ENCODE peak calls at places on chromosomes 5 and 9, in five cellular contexts. H is SK-N-SH, B is GM23248, K is OCI-LY7, P is GM23338. X is an unnamed sample.

GRCh38 chr9:108473209-108474112 is 382.3 kb downstream of the ACTL7B start:
- DNase-seq in K (no peak), H (no peak), P (no peak), B (peak), X (no peak)

GRCh38 chr5:78751872-78752271 is 103.3 kb upstream of the LHFPL2 start:
- DNase-seq in B (peak), P (no peak), H (no peak), K (no peak), X (no peak)

GRCh38 chr5:138936225-138936967 is 61.3 kb upstream of the LRRTM2 start:
- DNase-seq in P (peak), B (no peak), H (no peak), K (no peak), X (no peak)

GRCh38 chr5:73282923-73283322 is 109.9 kb downstream of the TMEM174 start:
- DNase-seq in K (no peak), P (no peak), H (no peak), B (no peak), X (no peak)

GRCh38 chr5:157271740-157272271 is 5.9 kb downstream of the CYFIP2 start:
- DNase-seq in H (no peak), B (no peak), P (no peak), K (peak), X (no peak)

GRCh38 chr5:155394727-155395126 is 381.2 kb downstream of the KIF4B start:
- DNase-seq in K (no peak), H (no peak), P (no peak), B (no peak), X (no peak)

GRCh38 chr5:149063017-149063687 is at the start of gene SH3TC2:
- DNase-seq in K (no peak), B (peak), P (peak), H (no peak), X (peak)

GRCh38 chr5:86337667-86338460 is 279.9 kb upstream of the COX7C start:
- DNase-seq in H (no peak), B (no peak), K (no peak), P (peak), X (no peak)

GRCh38 chr5:43425965-43426364 is 13.8 kb upstream of the CCL28 start:
- DNase-seq in H (no peak), B (peak), K (no peak), P (no peak), X (no peak)

GRCh38 chr5:55172051-55172899 is 702 bp downstream of the CDC20B start:
- DNase-seq in K (peak), H (peak), P (peak), B (peak), X (peak)

GRCh38 chr9:2389404-2389803 is 232.2 kb upstream of the VLDLR start:
- DNase-seq in B (peak), K (no peak), H (no peak), P (no peak), X (no peak)

GRCh38 chr9:136297016-136297691 is 6.7 kb downstream of the CCDC187 start:
- DNase-seq in K (no peak), H (no peak), P (no peak), B (no peak), X (no peak)

GRCh38 chr5:136021016-136021405 is 7.8 kb upstream of the TGFBI start:
- DNase-seq in H (no peak), P (no peak), K (no peak), B (peak), X (no peak)

GRCh38 chr5:115419794-115420585 is 123.5 kb upstream of the CCDC112 start:
- DNase-seq in K (no peak), P (peak), B (peak), H (no peak), X (peak)

GRCh38 chr5:91162534-91163381 is 220.4 kb downstream of the ARRDC3 start:
- DNase-seq in K (no peak), H (no peak), B (peak), P (no peak), X (peak)

DNA sequence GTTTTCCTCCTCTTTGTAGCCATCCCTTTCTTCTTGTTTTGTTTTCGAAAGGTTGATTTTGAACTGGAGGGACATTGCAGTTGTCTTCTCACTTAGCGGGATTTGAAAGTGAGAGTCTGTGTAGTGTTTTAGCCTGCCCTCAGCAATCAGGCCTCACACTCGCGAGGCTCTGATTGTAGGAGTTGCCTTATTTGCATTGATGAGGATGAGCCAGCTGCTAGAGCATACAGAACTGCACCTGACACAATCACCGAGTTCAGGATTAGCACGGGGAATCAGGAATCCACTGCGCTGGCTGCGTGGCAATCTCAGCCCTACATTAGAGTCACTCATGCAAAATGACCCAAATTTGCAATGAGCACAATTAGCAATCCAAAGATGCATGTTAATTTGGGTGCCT is 122.5 kb upstream of the TMEM161B start:
- DNase-seq in P (no peak), B (no peak), K (no peak), H (no peak), X (no peak)
- TF ChIP-seq EZH2phosphoT487 in P (no peak), B (no peak), K (no peak), H (no peak), X (no peak)

DNA sequence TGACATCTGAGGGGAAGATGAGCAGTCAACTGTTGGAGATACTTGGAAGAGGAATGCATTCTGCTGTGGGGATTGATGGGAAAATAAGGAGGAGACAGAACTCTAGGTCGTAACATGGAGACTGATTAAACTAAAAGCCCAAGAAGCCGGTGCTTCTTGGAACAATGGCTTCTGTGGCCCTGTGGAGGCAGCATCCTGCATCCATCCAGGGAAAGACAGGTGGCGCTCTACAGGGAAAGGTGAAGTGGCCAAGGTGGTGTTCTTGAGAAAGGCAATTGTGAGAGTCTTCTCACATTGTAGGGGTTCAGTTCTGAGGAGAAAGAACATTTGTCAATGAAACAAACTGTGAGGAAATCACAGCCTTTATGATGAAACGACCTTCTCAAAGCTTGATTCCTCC is 31.2 kb downstream of the ZFAND5 start:
- DNase-seq in B (no peak), K (peak), P (peak), H (no peak), X (no peak)
- TF ChIP-seq EZH2phosphoT487 in B (no peak), K (no peak), P (no peak), H (no peak), X (no peak)

GRCh38 chr9:34496149-34496712 is 26.6 kb downstream of the ENHO start:
- DNase-seq in K (no peak), B (peak), H (no peak), P (no peak), X (peak)
- TF ChIP-seq EZH2phosphoT487 in K (no peak), B (no peak), H (no peak), P (no peak), X (no peak)

DNA sequence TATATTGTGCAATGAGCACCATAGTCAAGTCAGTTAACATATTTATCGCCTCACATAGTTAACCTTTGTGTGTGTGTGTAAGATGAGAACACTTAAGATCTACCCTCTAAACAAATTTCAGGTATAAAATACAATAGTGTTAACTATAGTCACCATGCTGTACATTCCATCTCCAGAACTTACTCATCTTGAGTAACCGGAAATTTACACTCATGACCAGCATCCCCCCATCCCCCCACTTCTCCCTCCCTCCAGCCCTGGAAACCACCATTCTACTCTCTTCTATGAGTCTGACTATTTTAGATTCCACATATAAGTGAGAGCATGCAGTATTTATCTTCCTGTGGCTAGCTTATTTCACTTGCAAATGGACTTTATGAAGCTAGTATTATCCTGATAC is 40.3 kb downstream of the ZNF354A start:
- DNase-seq in P (no peak), K (no peak), B (peak), H (no peak), X (no peak)
- TF ChIP-seq EZH2phosphoT487 in P (no peak), K (no peak), B (no peak), H (no peak), X (no peak)

X was measured in HCT116.